ENCODE peak calls at places on chromosomes 2 and 18, in seven cellular contexts. I, U, X, B, Y, D and L are unnamed samples. For H3K4me1, the result is how much of the 10 kb centered on the place peaks cover.

GRCh38 chr2:150136407-150136806 is 351.1 kb downstream of the RND3 start:
- DNase-seq in X (no peak), I (no peak), D (no peak), B (no peak), U (no peak), Y (no peak), L (no peak)

GRCh38 chr2:170842785-170843184 is 26.1 kb downstream of the GAD1 start:
- DNase-seq in U (no peak), Y (no peak), B (no peak), I (no peak), X (no peak), D (no peak), L (no peak)

GRCh38 chr2:172430671-172431070 is 3.3 kb downstream of the ITGA6 start:
- DNase-seq in I (no peak), X (peak), B (no peak), D (no peak), U (no peak), Y (no peak), L (no peak)

GRCh38 chr2:86286518-86286917 is 50.9 kb downstream of the REEP1 start:
- DNase-seq in I (no peak), B (no peak), U (no peak), Y (no peak), D (no peak), X (no peak), L (no peak)

GRCh38 chr2:79432731-79433146 is 80.1 kb upstream of the CTNNA2 start:
- DNase-seq in B (no peak), U (no peak), X (no peak), I (no peak), D (no peak), Y (peak), L (no peak)

GRCh38 chr2:47809903-47810302 is 27.0 kb downstream of the MSH6 start:
- DNase-seq in I (no peak), Y (no peak), U (no peak), X (no peak), D (no peak), B (no peak), L (no peak)

GRCh38 chr2:96264656-96265348 is 995 bp downstream of the TMEM127 start:
- DNase-seq in X (no peak), U (no peak), B (no peak), Y (peak), D (peak), I (no peak), L (no peak)

GRCh38 chr2:204550738-204551137 is 5.5 kb downstream of the PARD3B start:
- DNase-seq in U (no peak), X (no peak), I (no peak), D (no peak), Y (no peak), B (no peak), L (no peak)

GRCh38 chr18:46716827-46717226 is 40.0 kb downstream of the ST8SIA5 start:
- DNase-seq in B (no peak), D (peak), X (no peak), U (no peak), Y (no peak), I (no peak), L (no peak)

GRCh38 chr2:1550076-1550475 is 136.8 kb downstream of the TPO start:
- DNase-seq in U (no peak), B (no peak), I (peak), X (no peak), Y (no peak), D (no peak), L (no peak)
- H3K27ac ChIP-seq in U (no peak), B (no peak), I (no peak), X (no peak), Y (no peak), D (no peak), L (no peak)

GRCh38 chr2:201203916-201204654 is 21.1 kb downstream of the CASP10 start:
- DNase-seq in D (peak), Y (no peak), U (no peak), B (no peak), X (no peak), I (no peak), L (no peak)
- TF ChIP-seq POLR2AphosphoS5 in D (peak), Y (no peak), U (no peak), B (no peak), X (no peak), I (no peak), L (no peak)

GRCh38 chr2:58545300-58546280 is 304.5 kb upstream of the FANCL start:
- DNase-seq in D (no peak), I (no peak), B (no peak), U (no peak), X (no peak), Y (no peak), L (no peak)

GRCh38 chr2:58535994-58536393 is 294.9 kb upstream of the FANCL start:
- DNase-seq in U (no peak), Y (no peak), X (no peak), D (no peak), B (no peak), I (no peak), L (no peak)

GRCh38 chr2:58539973-58540372 is 298.8 kb upstream of the FANCL start:
- DNase-seq in U (no peak), X (no peak), B (no peak), I (no peak), D (no peak), Y (no peak), L (no peak)

GRCh38 chr2:58540680-58541079 is 299.6 kb upstream of the FANCL start:
- DNase-seq in B (no peak), U (no peak), X (no peak), Y (no peak), I (no peak), D (no peak), L (no peak)

DNA sequence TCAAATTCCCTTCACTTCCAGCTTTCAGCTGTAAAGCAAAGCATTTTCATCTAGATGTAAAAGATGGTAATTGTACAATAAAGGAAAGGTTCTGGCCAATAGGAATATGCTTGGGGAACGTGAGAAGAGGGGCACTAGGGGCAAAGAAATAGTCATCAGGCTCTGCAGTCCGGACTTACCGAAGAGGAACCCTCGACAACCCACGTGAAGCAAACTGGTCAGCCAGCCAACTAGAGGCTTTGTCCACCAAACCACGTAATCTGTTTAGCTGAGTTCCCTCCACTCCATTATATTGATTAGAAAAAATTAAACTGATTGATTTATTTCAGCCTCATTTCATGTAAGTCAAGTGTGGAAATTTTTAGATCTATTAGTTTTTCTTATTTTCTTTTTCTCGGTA is 300.4 kb upstream of the FANCL start:
- DNase-seq in D (no peak), I (no peak), X (no peak), U (no peak), B (no peak), Y (no peak), L (no peak)
- H3K4me1 ChIP-seq in D (under half), I (under half), X (under half), U (under half), B (under half), Y (under half), L (under half)

DNA sequence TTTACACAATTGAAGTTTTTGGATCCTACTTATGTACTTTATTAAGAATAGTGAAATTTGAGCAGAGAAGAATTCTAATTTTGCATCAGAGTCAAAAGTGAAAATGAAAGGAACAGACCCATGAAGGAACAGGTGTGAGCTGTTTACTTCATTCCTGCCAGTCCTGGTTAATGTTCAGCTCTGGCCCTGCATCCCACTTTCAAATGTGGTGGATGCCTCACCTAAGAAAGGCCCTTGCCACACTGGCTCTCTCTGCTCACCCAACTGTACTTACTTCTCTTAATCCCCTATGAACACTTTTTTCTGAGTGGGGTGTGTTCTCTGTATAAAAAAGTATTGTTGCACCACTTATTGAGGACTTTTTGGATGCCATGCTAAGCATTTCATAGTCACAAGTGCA is 22.2 kb downstream of the FAM110C start:
- DNase-seq in D (no peak), I (no peak), B (no peak), Y (no peak), U (peak), X (no peak), L (no peak)
- H3K27ac ChIP-seq in D (no peak), I (no peak), B (no peak), Y (no peak), U (peak), X (no peak), L (no peak)

GRCh38 chr2:69306612-69306896 is 80.5 kb downstream of the GFPT1 start:
- DNase-seq in B (no peak), U (no peak), X (no peak), I (no peak), Y (no peak), D (no peak), L (no peak)
- TF ChIP-seq POLR2AphosphoS5 in B (no peak), U (no peak), X (no peak), I (peak), Y (no peak), D (no peak), L (no peak)

DNA sequence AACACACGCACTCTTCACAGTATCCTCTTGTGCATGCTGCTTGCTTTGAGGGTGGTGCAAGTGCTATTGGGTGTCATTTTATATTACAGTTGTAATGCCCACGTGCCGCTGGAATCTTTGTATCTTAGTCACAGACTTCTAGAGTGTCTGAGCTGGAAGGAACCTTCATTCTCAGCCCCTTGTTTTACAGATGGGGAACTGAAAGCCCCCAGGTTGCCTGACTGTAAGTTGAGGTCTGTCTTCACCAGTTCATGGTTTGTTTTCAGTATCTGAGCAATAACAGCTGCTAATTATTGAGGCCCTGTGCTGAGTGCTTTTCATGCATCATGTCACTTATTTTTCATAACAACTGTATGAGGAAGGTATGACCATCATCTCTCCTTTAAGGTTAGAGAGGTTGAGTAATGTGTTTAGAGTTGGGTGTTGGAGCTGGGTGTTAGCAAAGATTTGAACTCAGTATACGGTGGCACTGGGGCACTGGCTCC is 77.0 kb downstream of the PRKCE start:
- DNase-seq in Y (no peak), U (no peak), X (no peak), I (no peak), B (no peak), D (no peak), L (no peak)
- H3K4me1 ChIP-seq in Y (under half), U (under half), X (under half), I (half or more), B (under half), D (under half), L (under half)

GRCh38 chr2:109239720-109240119 is 110.7 kb downstream of the SH3RF3 start:
- DNase-seq in Y (no peak), X (no peak), U (no peak), D (no peak), B (no peak), I (no peak), L (no peak)
- H3K27ac ChIP-seq in Y (no peak), X (no peak), U (no peak), D (peak), B (no peak), I (peak), L (no peak)

DNA sequence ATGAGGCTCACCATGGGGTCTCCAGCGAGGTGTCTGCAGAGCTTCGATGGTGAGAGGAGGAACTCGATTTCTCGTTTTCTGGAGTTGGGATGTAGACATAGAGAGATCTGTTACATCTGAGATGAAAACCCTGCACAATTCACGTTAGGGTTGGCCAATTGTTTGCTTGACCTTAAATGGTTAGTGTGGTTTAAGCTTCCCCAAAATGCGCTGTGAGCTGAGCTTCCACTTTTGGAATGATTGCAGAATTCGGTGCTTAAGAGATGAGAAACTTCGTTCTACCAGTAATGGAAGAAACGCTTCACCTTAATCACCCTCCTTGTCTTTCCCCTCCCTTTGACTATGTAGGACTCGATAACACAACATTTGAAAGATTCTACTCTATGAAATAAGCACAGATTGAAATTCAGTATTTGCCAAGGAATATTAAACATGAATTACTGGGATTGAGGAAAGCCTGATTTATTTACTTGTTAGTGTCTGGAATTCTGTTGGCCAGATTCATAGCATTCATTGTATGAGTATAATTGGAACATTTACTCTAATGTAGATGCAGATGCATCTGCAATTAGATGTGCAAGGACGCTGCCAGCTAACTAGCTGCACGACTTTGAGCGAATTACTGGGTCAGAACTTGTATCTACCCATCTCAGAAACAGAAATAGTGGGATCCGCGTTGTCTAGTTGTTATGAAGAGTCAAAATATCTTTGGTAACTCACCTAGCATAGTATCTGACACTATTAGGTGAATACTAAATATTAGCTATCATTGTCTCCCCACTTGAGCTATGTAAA is 1.6 kb upstream of the KLF7 start:
- DNase-seq in B (no peak), U (peak), Y (peak), D (no peak), I (no peak), X (no peak), L (peak)
- TF ChIP-seq POLR2AphosphoS5 in B (no peak), U (no peak), Y (no peak), D (no peak), I (no peak), X (no peak), L (no peak)

DNA sequence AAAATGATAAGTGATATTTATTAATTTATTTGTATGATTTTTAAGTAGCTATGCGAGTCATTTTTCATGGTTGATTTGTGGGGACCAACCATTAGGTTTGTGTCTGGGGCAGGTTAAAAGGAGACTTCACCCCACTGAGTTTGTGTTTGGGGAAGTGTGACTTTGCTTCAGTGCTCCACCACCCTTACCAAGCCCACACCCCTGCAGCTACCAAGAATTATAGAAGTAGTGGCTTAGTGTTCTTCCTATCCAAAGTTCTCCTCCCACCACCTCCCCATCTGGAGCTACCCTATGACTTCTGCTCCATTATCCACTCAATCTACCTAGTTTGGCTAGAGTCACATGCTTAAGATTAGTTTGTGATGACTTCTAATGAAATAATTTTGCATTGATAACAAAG is 182.1 kb upstream of the ZEB2 start:
- DNase-seq in Y (no peak), I (no peak), U (no peak), B (no peak), D (no peak), X (no peak), L (no peak)
- H3K4me1 ChIP-seq in Y (under half), I (half or more), U (under half), B (under half), D (under half), X (under half), L (under half)